ENCODE peak calls at places on chromosomes 7 and 10, in five cellular contexts. Q, Y, F, C and J are unnamed samples.

GRCh38 chr7:158270856-158271413 is 316.7 kb downstream of the PTPRN2 start:
- DNase-seq in Q (no peak), Y (no peak), F (no peak), C (no peak), J (no peak)

GRCh38 chr10:6108631-6109443 is 20.0 kb downstream of the RBM17 start:
- DNase-seq in Q (peak; percentile 14), Y (peak; percentile 68), F (no peak), C (no peak), J (no peak)

GRCh38 chr7:25830986-25831558 is 320.9 kb upstream of the NFE2L3 start:
- DNase-seq in Q (no peak), Y (no peak), F (no peak), C (no peak), J (no peak)

GRCh38 chr7:38311329-38311937 is 38.0 kb upstream of the TARP start:
- DNase-seq in Q (no peak), Y (no peak), F (peak; percentile 36), C (no peak), J (no peak)

GRCh38 chr10:71697938-71698709 is 21.5 kb downstream of the C10orf105 start:
- DNase-seq in Q (no peak), Y (no peak), F (no peak), C (no peak), J (no peak)

GRCh38 chr10:83983578-83984255 is 155.6 kb upstream of the GHITM start:
- DNase-seq in Q (peak; percentile 27), Y (no peak), F (no peak), C (no peak), J (no peak)

GRCh38 chr7:93949468-93949867 is 27.9 kb downstream of the GNG11 start:
- DNase-seq in Q (peak; percentile 90), Y (no peak), F (no peak), C (no peak), J (no peak)

GRCh38 chr10:44864042-44864436 is 47.1 kb upstream of the TMEM72 start:
- DNase-seq in Q (no peak), Y (no peak), F (no peak), C (no peak), J (peak; percentile 57)

GRCh38 chr10:34981834-34982233 is 108.3 kb downstream of the CUL2 start:
- DNase-seq in Q (no peak), Y (no peak), F (no peak), C (no peak), J (no peak)

GRCh38 chr10:33134011-33134751 is 176.2 kb upstream of the ITGB1 start:
- DNase-seq in Q (peak; percentile 98), Y (no peak), F (no peak), C (no peak), J (peak; percentile 76)

GRCh38 chr10:2772791-2773644 is 294.3 kb upstream of the PFKP start:
- DNase-seq in Q (no peak), Y (no peak), F (no peak), C (no peak), J (no peak)

GRCh38 chr7:82247814-82248433 is 195.7 kb downstream of the CACNA2D1 start:
- DNase-seq in Q (no peak), Y (peak; percentile 15), F (no peak), C (no peak), J (no peak)

GRCh38 chr7:88337556-88337955 is 30.9 kb upstream of the STEAP4 start:
- DNase-seq in Q (peak; percentile 59), Y (no peak), F (no peak), C (no peak), J (no peak)

GRCh38 chr10:104274762-104275721 is 6.1 kb downstream of the GSTO2 start:
- DNase-seq in Q (no peak), Y (peak; percentile 55), F (no peak), C (no peak), J (no peak)

GRCh38 chr10:83127942-83128575 is 1011.2 kb upstream of the GHITM start:
- DNase-seq in Q (peak; percentile 79), Y (no peak), F (no peak), C (no peak), J (no peak)

GRCh38 chr10:91042069-91042468 is 121.2 kb upstream of the ANKRD1 start:
- DNase-seq in Q (no peak), Y (no peak), F (no peak), C (no peak), J (no peak)

GRCh38 chr7:91551377-91552175 is 287.3 kb downstream of the FZD1 start:
- DNase-seq in Q (peak; percentile 51), Y (no peak), F (no peak), C (no peak), J (no peak)

GRCh38 chr10:19014034-19014433 is 34.6 kb upstream of the MALRD1 start:
- DNase-seq in Q (peak; percentile 86), Y (no peak), F (no peak), C (no peak), J (no peak)

GRCh38 chr10:132546567-132547420 is 9.2 kb downstream of the INPP5A start:
- DNase-seq in Q (no peak), Y (no peak), F (peak; percentile 18), C (no peak), J (no peak)

GRCh38 chr7:111184960-111185359 is 94.0 kb downstream of the LRRN3 start:
- DNase-seq in Q (no peak), Y (no peak), F (no peak), C (no peak), J (no peak)

GRCh38 chr7:120171406-120171805 is 101.6 kb upstream of the KCND2 start:
- DNase-seq in Q (no peak), Y (no peak), F (no peak), C (no peak), J (no peak)

GRCh38 chr7:102028206-102028826 is 210.9 kb downstream of the CUX1 start:
- DNase-seq in Q (no peak), Y (peak; percentile 90), F (no peak), C (no peak), J (no peak)

GRCh38 chr7:40232242-40232929 is 97.6 kb downstream of the SUGCT start:
- DNase-seq in Q (peak; percentile 61), Y (peak; percentile 73), F (no peak), C (no peak), J (no peak)

GRCh38 chr10:43197834-43198681 is 59.8 kb downstream of the CSGALNACT2 start:
- DNase-seq in Q (no peak), Y (peak; percentile 47), F (no peak), C (no peak), J (peak; percentile 53)

GRCh38 chr7:148867571-148868377 is 16.3 kb downstream of the EZH2 start:
- DNase-seq in Q (no peak), Y (peak; percentile 46), F (no peak), C (no peak), J (no peak)

GRCh38 chr7:64463636-64464375 is 99.1 kb downstream of the ZNF680 start:
- DNase-seq in Q (peak; percentile 56), Y (no peak), F (peak; percentile 82), C (peak; percentile 50), J (peak; percentile 78)

GRCh38 chr7:45601816-45602540 is 27.8 kb downstream of the ADCY1 start:
- DNase-seq in Q (no peak), Y (no peak), F (no peak), C (no peak), J (peak; percentile 31)

GRCh38 chr7:106660862-106661720 is at the start of gene CCDC71L:
- DNase-seq in Q (peak; percentile 86), Y (peak; percentile 95), F (peak; percentile 96), C (peak; percentile 93), J (peak; percentile 90)

GRCh38 chr10:47257396-47258120 is 42.4 kb upstream of the GDF10 start:
- DNase-seq in Q (peak; percentile 54), Y (no peak), F (no peak), C (no peak), J (no peak)

GRCh38 chr7:151316896-151317295 is 24.7 kb upstream of the NUB1 start:
- DNase-seq in Q (no peak), Y (no peak), F (no peak), C (no peak), J (no peak)

GRCh38 chr10:5945561-5946418 is 31.6 kb downstream of the IL15RA start:
- DNase-seq in Q (peak; percentile 98), Y (no peak), F (peak; percentile 77), C (no peak), J (peak; percentile 53)

GRCh38 chr7:117323877-117324699 is 1.2 kb upstream of the WNT2 start:
- DNase-seq in Q (peak; percentile 73), Y (no peak), F (peak; percentile 41), C (no peak), J (peak; percentile 73)

GRCh38 chr7:92061154-92061553 is 73.1 kb downstream of the CYP51A1 start:
- DNase-seq in Q (peak; percentile 6), Y (no peak), F (no peak), C (no peak), J (no peak)

GRCh38 chr7:101983147-101983811 is 165.9 kb downstream of the CUX1 start:
- DNase-seq in Q (no peak), Y (peak; percentile 61), F (no peak), C (no peak), J (no peak)

GRCh38 chr7:7742223-7742622 is 23.8 kb upstream of the RPA3 start:
- DNase-seq in Q (no peak), Y (no peak), F (no peak), C (no peak), J (no peak)

GRCh38 chr7:114083714-114084113 is 164.9 kb upstream of the PPP1R3A start:
- DNase-seq in Q (no peak), Y (no peak), F (no peak), C (no peak), J (no peak)
- H3K4me1 ChIP-seq in Q (peaks cover 23% of the 10 kb centered on the region), Y (no peaks in the 10 kb centered on the region), F (peaks cover 48% of the 10 kb centered on the region), C (peaks cover 17% of the 10 kb centered on the region), J (peaks cover 2% of the 10 kb centered on the region)

DNA sequence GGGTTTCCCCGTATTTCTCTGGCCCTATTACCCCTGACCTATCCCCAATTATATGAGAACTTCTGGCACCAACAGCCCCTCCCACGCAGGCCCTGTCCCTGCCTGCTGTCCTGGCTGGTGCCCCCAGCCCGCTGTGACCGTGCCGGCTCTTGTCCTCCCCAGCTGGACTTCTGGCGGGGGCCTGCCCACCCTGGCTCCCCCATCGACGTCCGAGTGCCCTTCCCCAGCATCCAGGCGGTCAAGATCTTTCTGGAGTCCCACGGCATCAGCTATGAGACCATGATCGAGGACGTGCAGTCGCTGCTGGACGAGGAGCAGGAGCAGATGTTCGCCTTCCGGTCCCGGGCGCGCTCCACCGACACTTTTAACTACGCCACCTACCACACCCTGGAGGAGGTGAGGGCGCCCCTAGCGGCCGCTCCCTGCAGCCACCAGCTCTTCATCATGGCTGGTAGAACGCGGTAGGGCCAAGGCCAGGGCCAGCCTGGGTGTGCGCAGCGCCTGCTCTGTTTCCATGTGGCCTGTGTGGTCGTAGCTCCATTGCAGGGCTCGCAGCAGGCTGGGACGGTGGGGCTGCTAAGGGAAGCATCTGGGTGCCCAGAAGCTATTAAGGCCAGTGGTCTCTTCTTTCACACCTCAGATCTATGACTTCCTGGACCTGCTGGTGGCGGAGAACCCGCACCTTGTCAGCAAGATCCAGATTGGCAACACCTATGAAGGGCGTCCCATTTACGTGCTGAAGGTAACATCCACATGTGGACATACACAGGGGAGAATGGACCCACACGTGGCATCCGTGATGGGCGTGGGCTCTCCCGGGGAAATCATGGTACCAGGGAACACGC is 1.4 kb downstream of the CPA1 start:
- DNase-seq in Q (no peak), Y (no peak), F (no peak), C (no peak), J (peak; percentile 61)
- TF ChIP-seq CTCF in Q (no peak), Y (no peak), F (peak; percentile 20), C (no peak), J (no peak)

DNA sequence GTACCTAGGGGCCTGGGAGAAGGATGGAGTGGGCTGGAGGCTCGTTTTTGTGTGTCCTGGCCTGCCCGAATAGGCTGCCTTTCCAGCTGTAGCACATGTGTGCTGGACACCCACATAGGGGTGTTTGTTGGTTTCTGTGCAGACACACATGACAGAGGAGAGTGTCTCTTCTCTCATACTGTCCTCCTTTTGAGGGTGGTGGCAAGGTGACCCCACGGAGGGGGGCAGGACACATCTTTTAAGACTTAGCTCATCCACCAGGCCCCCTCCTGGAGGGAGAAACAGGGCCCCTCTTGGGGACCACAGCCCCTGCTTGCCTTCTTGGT is 72.2 kb upstream of the PPIF start:
- DNase-seq in Q (no peak), Y (no peak), F (no peak), C (no peak), J (no peak)
- H3K4me1 ChIP-seq in Q (peaks cover 24% of the 10 kb centered on the region), Y (peaks cover 3% of the 10 kb centered on the region), F (peaks cover 84% of the 10 kb centered on the region), C (peaks cover 41% of the 10 kb centered on the region), J (peaks cover 23% of the 10 kb centered on the region)

GRCh38 chr7:78377532-78377931 is 579.0 kb downstream of the PHTF2 start:
- DNase-seq in Q (no peak), Y (no peak), F (no peak), C (no peak), J (no peak)
- TF ChIP-seq CTCF in Q (no peak), Y (no peak), F (peak; percentile 42), C (no peak), J (no peak)